ENCODE peak calls at places on chromosomes 4 and X, in nine cellular contexts. M is thyroid gland, T is heart left ventricle, S is endothelial cell of umbilical vein, A is Peyer's patch, F is esophagus muscularis mucosa, K is uterus, X is H1, U is right lobe of liver. C is an unnamed sample.

GRCh38 chr4:10015140-10015753 is 6.0 kb downstream of the SLC2A9 start:
- DNase-seq in M (peak; percentile 72), T (no peak), S (peak; percentile 52), A (no peak), F (no peak), K (no peak), X (peak; percentile 74), U (no peak), C (no peak)

GRCh38 chr4:181085584-181085983 is 1157.6 kb upstream of the TENM3 start:
- DNase-seq in M (no peak), T (no peak), S (no peak), A (no peak), F (no peak), K (no peak), X (no peak), U (no peak), C (no peak)

GRCh38 chr4:24630937-24631336 is 46.6 kb upstream of the DHX15 start:
- DNase-seq in M (no peak), T (peak; percentile 20), S (peak; percentile 63), A (no peak), F (no peak), K (no peak), X (no peak), U (no peak), C (no peak)

GRCh38 chr4:185883591-185883990 is 71.6 kb upstream of the SORBS2 start:
- DNase-seq in M (no peak), T (no peak), S (no peak), A (no peak), F (no peak), K (no peak), X (no peak), U (no peak), C (no peak)

GRCh38 chr4:61740950-61741638 is 541.0 kb downstream of the ADGRL3 start:
- DNase-seq in M (no peak), T (peak; percentile 21), S (no peak), A (no peak), F (no peak), K (no peak), X (no peak), U (no peak), C (no peak)

GRCh38 chr4:18675586-18675985 is 654.0 kb upstream of the LCORL start:
- DNase-seq in M (no peak), T (no peak), S (no peak), A (no peak), F (no peak), K (no peak), X (no peak), U (no peak), C (no peak)

GRCh38 chr4:184933311-184933710 is 85.0 kb upstream of the HELT start:
- DNase-seq in M (no peak), T (no peak), S (no peak), A (no peak), F (peak; percentile 53), K (no peak), X (peak; percentile 33), U (no peak), C (no peak)

GRCh38 chr4:128162434-128162833 is 101.3 kb downstream of the LARP1B start:
- DNase-seq in M (no peak), T (no peak), S (peak; percentile 79), A (no peak), F (no peak), K (no peak), X (no peak), U (no peak), C (no peak)

GRCh38 chrX:102599950-102600579 is 750 bp downstream of the ARMCX5 start:
- DNase-seq in M (no peak), T (no peak), S (peak; percentile 59), A (no peak), F (no peak), K (no peak), X (no peak), U (no peak), C (no peak)

GRCh38 chrX:110853610-110854009 is 58.0 kb upstream of the CHRDL1 start:
- DNase-seq in M (peak; percentile 64), T (no peak), S (no peak), A (no peak), F (no peak), K (no peak), X (no peak), U (no peak), C (no peak)

GRCh38 chr4:8350841-8351461 is 81.4 kb downstream of the HTRA3 start:
- DNase-seq in M (peak; percentile 30), T (no peak), S (no peak), A (no peak), F (no peak), K (no peak), X (peak; percentile 42), U (no peak), C (no peak)

GRCh38 chr4:36492590-36492989 is 211.2 kb downstream of the DTHD1 start:
- DNase-seq in M (no peak), T (no peak), S (no peak), A (no peak), F (no peak), K (no peak), X (no peak), U (no peak), C (no peak)

GRCh38 chr4:123419885-123420743 is 23.5 kb downstream of the SPRY1 start:
- DNase-seq in M (no peak), T (no peak), S (no peak), A (no peak), F (no peak), K (no peak), X (no peak), U (no peak), C (no peak)

GRCh38 chr4:129098578-129098977 is 2.6 kb downstream of the C4orf33 start:
- DNase-seq in M (no peak), T (no peak), S (no peak), A (no peak), F (no peak), K (no peak), X (no peak), U (no peak), C (no peak)

DNA sequence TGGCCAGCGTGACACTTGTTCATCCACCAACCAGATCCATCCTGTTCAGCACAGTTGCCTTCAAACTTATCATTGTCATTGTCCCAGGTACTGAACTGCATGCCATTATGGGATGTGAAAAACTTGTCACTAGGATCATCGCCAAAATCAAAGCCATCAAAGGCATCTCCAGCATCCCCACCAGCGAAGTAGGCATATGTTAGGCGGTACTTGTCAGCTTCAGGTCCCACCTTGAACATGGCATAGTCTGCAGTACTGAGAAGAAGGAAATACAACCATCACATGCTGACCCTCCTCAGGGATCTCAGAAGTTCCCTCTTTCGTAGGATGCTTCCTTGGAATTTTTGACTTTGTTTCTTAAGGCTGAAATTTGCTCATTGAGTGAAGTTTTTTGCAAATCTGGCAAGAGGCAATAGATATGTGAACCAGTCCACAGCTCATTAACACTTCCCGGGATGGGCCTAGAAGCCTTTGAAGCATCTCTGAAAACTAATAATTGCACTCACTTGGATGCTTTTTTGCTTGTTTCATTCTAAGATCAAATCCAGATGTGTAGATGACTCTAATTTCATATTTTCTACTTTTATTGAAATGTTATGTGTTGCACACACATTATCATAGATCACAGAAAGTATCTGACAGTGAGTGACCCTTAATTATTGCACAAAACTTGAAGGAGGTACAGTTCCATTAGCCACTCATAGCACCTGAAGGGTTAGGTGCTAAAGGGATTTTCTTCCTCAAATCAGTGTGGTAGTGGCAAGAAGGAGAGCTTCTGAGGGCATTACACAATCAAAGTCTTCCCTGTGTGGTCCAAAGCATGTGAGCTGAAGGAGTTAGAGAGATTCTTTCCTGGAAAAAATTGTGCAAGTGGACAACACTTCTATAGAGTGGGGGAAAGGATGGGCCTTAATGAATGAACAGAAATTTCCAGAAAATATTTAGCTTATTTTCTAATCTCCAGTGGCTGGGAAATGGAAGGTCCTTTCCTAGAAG is 5.4 kb downstream of the FGG start:
- DNase-seq in M (no peak), T (no peak), S (no peak), A (no peak), F (no peak), K (no peak), X (no peak), U (no peak), C (no peak)
- TF ChIP-seq POLR2A in M (no peak), T (no peak), S (no peak), A (no peak), F (no peak), K (no peak), X (no peak), U (peak; percentile 72), C (no peak)

GRCh38 chr4:147933316-147933715 is 201.4 kb downstream of the ARHGAP10 start:
- DNase-seq in M (no peak), T (no peak), S (peak; percentile 59), A (no peak), F (no peak), K (no peak), X (no peak), U (no peak), C (peak; percentile 31)
- TF ChIP-seq CTCF in M (peak; percentile 26), T (no peak), S (peak; percentile 32), A (no peak), F (no peak), K (no peak), X (peak; percentile 43), U (no peak), C (no peak)

DNA sequence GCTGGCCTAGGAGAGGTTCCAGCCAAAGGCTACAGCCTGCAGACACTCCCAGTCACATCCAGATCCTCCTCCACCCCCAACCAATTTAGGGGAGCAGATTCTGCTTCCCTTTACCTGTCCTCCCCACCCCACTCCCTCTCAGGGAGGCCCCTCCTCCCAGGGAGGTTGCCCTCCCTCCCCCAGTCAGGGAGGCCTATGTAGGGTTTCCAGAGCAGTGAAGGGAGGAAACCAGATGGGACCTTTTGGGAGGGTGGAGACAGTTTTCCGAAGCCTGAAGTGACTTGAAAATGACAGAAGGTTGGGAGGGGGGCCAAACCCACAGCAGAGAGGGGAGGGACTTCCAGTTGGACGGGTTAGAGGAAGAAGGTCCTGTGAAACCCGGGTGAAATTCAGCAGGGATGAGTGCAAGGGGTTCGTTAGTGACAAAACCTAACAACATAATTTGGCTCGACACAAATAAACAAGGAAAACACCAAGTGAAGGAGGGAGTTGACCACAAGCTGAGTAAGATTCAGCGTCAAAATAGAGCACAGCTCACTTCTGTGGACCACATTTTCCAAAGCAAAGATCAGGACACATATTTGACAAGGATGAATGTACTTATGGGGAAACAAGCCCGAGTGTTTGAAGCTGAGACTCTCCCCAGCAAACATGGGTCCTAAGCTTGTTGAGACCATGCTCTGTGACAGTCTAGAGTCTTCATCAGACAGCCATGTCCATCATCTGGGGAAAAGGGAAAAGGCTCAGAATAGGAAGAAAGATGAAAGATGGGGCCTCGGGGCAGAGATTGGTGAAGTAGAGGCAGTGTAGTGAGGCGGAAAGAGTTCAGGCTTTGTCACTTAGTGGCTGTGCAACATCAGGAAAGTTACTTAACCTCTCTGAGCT is 46.4 kb downstream of the PRPS1 start:
- DNase-seq in M (peak; percentile 49), T (peak; percentile 66), S (no peak), A (peak; percentile 61), F (peak; percentile 94), K (peak; percentile 88), X (no peak), U (no peak), C (peak; percentile 83)
- TF ChIP-seq POLR2A in M (no peak), T (peak; percentile 16), S (no peak), A (no peak), F (no peak), K (no peak), X (no peak), U (no peak), C (peak; percentile 10)

DNA sequence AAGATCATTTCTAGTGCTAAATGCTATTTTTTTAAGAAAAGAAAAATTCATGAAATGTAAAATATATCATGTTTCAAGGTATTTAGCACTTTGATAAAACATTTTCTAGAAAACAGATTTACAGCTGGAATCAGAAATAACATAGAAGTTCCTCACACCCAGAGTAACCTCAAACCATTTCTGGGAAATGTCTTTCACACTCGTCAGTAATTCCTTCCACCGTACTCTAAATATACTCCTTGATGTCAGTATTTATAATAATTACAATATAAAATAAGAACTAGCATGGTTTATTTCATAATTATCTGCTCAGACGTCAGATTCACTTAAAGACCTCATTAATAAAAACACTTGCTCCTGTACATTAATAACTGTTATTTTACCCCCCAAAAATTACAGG is 103.9 kb downstream of the ADGRA3 start:
- DNase-seq in M (no peak), T (no peak), S (no peak), A (no peak), F (no peak), K (no peak), X (no peak), U (no peak), C (no peak)
- TF ChIP-seq CTCF in M (no peak), T (no peak), S (no peak), A (no peak), F (no peak), K (no peak), X (no peak), U (no peak), C (no peak)